ENCODE peak calls at places on chromosomes 11 and 22, in seven cellular contexts. One of them, this sample, is unnamed.
A peak's percentile ranks its signal among the peaks of the same experiment; 100 is the strongest.

GRCh38 chr11:61134801-61135257 is 26.4 kb downstream of the VPS37C start:
- DNase-seq in stimulated activated effector memory CD8-positive, alpha-beta T cell treated with anti-CD3 and anti-CD28 coated beads, Interleukin-12 subunit alpha, Interleukin-12 subunit beta, amount 100 ng/mL, for 72 hours: no peak
- DNase-seq in HAP-1: no peak
- DNase-seq in effector CD4-positive, alpha-beta T cell: no peak
- DNase-seq in EL: no peak
- DNase-seq in CD14-positive monocyte: no peak
- DNase-seq in activated CD4-positive, alpha-beta T cell treated with anti-CD3 and anti-CD28 coated beads for 24 hours: no peak
- DNase-seq in this sample: peak; percentile 29

GRCh38 chr11:112157274-112157766 is 6.6 kb downstream of the IL18 start:
- DNase-seq in stimulated activated effector memory CD8-positive, alpha-beta T cell treated with anti-CD3 and anti-CD28 coated beads, Interleukin-12 subunit alpha, Interleukin-12 subunit beta, amount 100 ng/mL, for 72 hours: no peak
- DNase-seq in HAP-1: no peak
- DNase-seq in effector CD4-positive, alpha-beta T cell: no peak
- DNase-seq in EL: peak; percentile 98
- DNase-seq in CD14-positive monocyte: peak; percentile 81
- DNase-seq in activated CD4-positive, alpha-beta T cell treated with anti-CD3 and anti-CD28 coated beads for 24 hours: no peak
- DNase-seq in this sample: peak; percentile 74

GRCh38 chr11:85783758-85784157 is 27.2 kb downstream of the SYTL2 start:
- DNase-seq in stimulated activated effector memory CD8-positive, alpha-beta T cell treated with anti-CD3 and anti-CD28 coated beads, Interleukin-12 subunit alpha, Interleukin-12 subunit beta, amount 100 ng/mL, for 72 hours: no peak
- DNase-seq in HAP-1: no peak
- DNase-seq in effector CD4-positive, alpha-beta T cell: no peak
- DNase-seq in EL: no peak
- DNase-seq in CD14-positive monocyte: no peak
- DNase-seq in activated CD4-positive, alpha-beta T cell treated with anti-CD3 and anti-CD28 coated beads for 24 hours: no peak
- DNase-seq in this sample: no peak

GRCh38 chr11:131914299-131914902 is 544.0 kb downstream of the NTM start:
- DNase-seq in stimulated activated effector memory CD8-positive, alpha-beta T cell treated with anti-CD3 and anti-CD28 coated beads, Interleukin-12 subunit alpha, Interleukin-12 subunit beta, amount 100 ng/mL, for 72 hours: no peak
- DNase-seq in HAP-1: no peak
- DNase-seq in effector CD4-positive, alpha-beta T cell: no peak
- DNase-seq in EL: no peak
- DNase-seq in CD14-positive monocyte: no peak
- DNase-seq in activated CD4-positive, alpha-beta T cell treated with anti-CD3 and anti-CD28 coated beads for 24 hours: no peak
- DNase-seq in this sample: no peak

GRCh38 chr11:76830639-76831312 is 29.9 kb upstream of the ACER3 start:
- DNase-seq in stimulated activated effector memory CD8-positive, alpha-beta T cell treated with anti-CD3 and anti-CD28 coated beads, Interleukin-12 subunit alpha, Interleukin-12 subunit beta, amount 100 ng/mL, for 72 hours: no peak
- DNase-seq in HAP-1: no peak
- DNase-seq in effector CD4-positive, alpha-beta T cell: no peak
- DNase-seq in EL: peak; percentile 65
- DNase-seq in CD14-positive monocyte: no peak
- DNase-seq in activated CD4-positive, alpha-beta T cell treated with anti-CD3 and anti-CD28 coated beads for 24 hours: no peak
- DNase-seq in this sample: no peak

GRCh38 chr11:134019500-134019899 is 49.4 kb upstream of the JAM3 start:
- DNase-seq in stimulated activated effector memory CD8-positive, alpha-beta T cell treated with anti-CD3 and anti-CD28 coated beads, Interleukin-12 subunit alpha, Interleukin-12 subunit beta, amount 100 ng/mL, for 72 hours: no peak
- DNase-seq in HAP-1: no peak
- DNase-seq in effector CD4-positive, alpha-beta T cell: no peak
- DNase-seq in EL: no peak
- DNase-seq in CD14-positive monocyte: no peak
- DNase-seq in activated CD4-positive, alpha-beta T cell treated with anti-CD3 and anti-CD28 coated beads for 24 hours: no peak
- DNase-seq in this sample: no peak

GRCh38 chr11:86740628-86741488 is 59.5 kb upstream of the PRSS23 start:
- DNase-seq in stimulated activated effector memory CD8-positive, alpha-beta T cell treated with anti-CD3 and anti-CD28 coated beads, Interleukin-12 subunit alpha, Interleukin-12 subunit beta, amount 100 ng/mL, for 72 hours: no peak
- DNase-seq in HAP-1: no peak
- DNase-seq in effector CD4-positive, alpha-beta T cell: no peak
- DNase-seq in EL: peak; percentile 98
- DNase-seq in CD14-positive monocyte: peak; percentile 61
- DNase-seq in activated CD4-positive, alpha-beta T cell treated with anti-CD3 and anti-CD28 coated beads for 24 hours: no peak
- DNase-seq in this sample: peak; percentile 81

GRCh38 chr11:68020575-68020974 is 9.9 kb upstream of the NDUFS8 start:
- DNase-seq in stimulated activated effector memory CD8-positive, alpha-beta T cell treated with anti-CD3 and anti-CD28 coated beads, Interleukin-12 subunit alpha, Interleukin-12 subunit beta, amount 100 ng/mL, for 72 hours: no peak
- DNase-seq in HAP-1: no peak
- DNase-seq in effector CD4-positive, alpha-beta T cell: no peak
- DNase-seq in EL: peak; percentile 51
- DNase-seq in CD14-positive monocyte: no peak
- DNase-seq in activated CD4-positive, alpha-beta T cell treated with anti-CD3 and anti-CD28 coated beads for 24 hours: no peak
- DNase-seq in this sample: no peak

GRCh38 chr11:106391771-106392412 is 314.4 kb downstream of the AASDHPPT start:
- DNase-seq in stimulated activated effector memory CD8-positive, alpha-beta T cell treated with anti-CD3 and anti-CD28 coated beads, Interleukin-12 subunit alpha, Interleukin-12 subunit beta, amount 100 ng/mL, for 72 hours: no peak
- DNase-seq in HAP-1: peak; percentile 3
- DNase-seq in effector CD4-positive, alpha-beta T cell: no peak
- DNase-seq in EL: peak; percentile 73
- DNase-seq in CD14-positive monocyte: no peak
- DNase-seq in activated CD4-positive, alpha-beta T cell treated with anti-CD3 and anti-CD28 coated beads for 24 hours: no peak
- DNase-seq in this sample: no peak

GRCh38 chr11:123469089-123469488 is 39.0 kb downstream of the GRAMD1B start:
- DNase-seq in stimulated activated effector memory CD8-positive, alpha-beta T cell treated with anti-CD3 and anti-CD28 coated beads, Interleukin-12 subunit alpha, Interleukin-12 subunit beta, amount 100 ng/mL, for 72 hours: no peak
- DNase-seq in HAP-1: no peak
- DNase-seq in effector CD4-positive, alpha-beta T cell: no peak
- DNase-seq in EL: no peak
- DNase-seq in CD14-positive monocyte: no peak
- DNase-seq in activated CD4-positive, alpha-beta T cell treated with anti-CD3 and anti-CD28 coated beads for 24 hours: no peak
- DNase-seq in this sample: no peak

GRCh38 chr11:33936057-33936456 is 44.2 kb upstream of the LMO2 start:
- DNase-seq in stimulated activated effector memory CD8-positive, alpha-beta T cell treated with anti-CD3 and anti-CD28 coated beads, Interleukin-12 subunit alpha, Interleukin-12 subunit beta, amount 100 ng/mL, for 72 hours: no peak
- DNase-seq in HAP-1: no peak
- DNase-seq in effector CD4-positive, alpha-beta T cell: no peak
- DNase-seq in EL: no peak
- DNase-seq in CD14-positive monocyte: no peak
- DNase-seq in activated CD4-positive, alpha-beta T cell treated with anti-CD3 and anti-CD28 coated beads for 24 hours: no peak
- DNase-seq in this sample: no peak

GRCh38 chr11:38543311-38543710 is 1945.3 kb upstream of the RAG2 start:
- DNase-seq in stimulated activated effector memory CD8-positive, alpha-beta T cell treated with anti-CD3 and anti-CD28 coated beads, Interleukin-12 subunit alpha, Interleukin-12 subunit beta, amount 100 ng/mL, for 72 hours: no peak
- DNase-seq in HAP-1: no peak
- DNase-seq in effector CD4-positive, alpha-beta T cell: no peak
- DNase-seq in EL: peak; percentile 90
- DNase-seq in CD14-positive monocyte: no peak
- DNase-seq in activated CD4-positive, alpha-beta T cell treated with anti-CD3 and anti-CD28 coated beads for 24 hours: no peak
- DNase-seq in this sample: no peak

GRCh38 chr11:117187799-117188481 is 9.4 kb downstream of the SIDT2 start:
- DNase-seq in stimulated activated effector memory CD8-positive, alpha-beta T cell treated with anti-CD3 and anti-CD28 coated beads, Interleukin-12 subunit alpha, Interleukin-12 subunit beta, amount 100 ng/mL, for 72 hours: no peak
- DNase-seq in HAP-1: no peak
- DNase-seq in effector CD4-positive, alpha-beta T cell: no peak
- DNase-seq in EL: no peak
- DNase-seq in CD14-positive monocyte: peak; percentile 40
- DNase-seq in activated CD4-positive, alpha-beta T cell treated with anti-CD3 and anti-CD28 coated beads for 24 hours: no peak
- DNase-seq in this sample: peak; percentile 23

GRCh38 chr11:77104727-77105126 is 2.1 kb downstream of the OMP start:
- DNase-seq in stimulated activated effector memory CD8-positive, alpha-beta T cell treated with anti-CD3 and anti-CD28 coated beads, Interleukin-12 subunit alpha, Interleukin-12 subunit beta, amount 100 ng/mL, for 72 hours: no peak
- DNase-seq in HAP-1: no peak
- DNase-seq in effector CD4-positive, alpha-beta T cell: no peak
- DNase-seq in EL: no peak
- DNase-seq in CD14-positive monocyte: no peak
- DNase-seq in activated CD4-positive, alpha-beta T cell treated with anti-CD3 and anti-CD28 coated beads for 24 hours: no peak
- DNase-seq in this sample: no peak

GRCh38 chr22:17118342-17118741 is 2.8 kb downstream of the TMEM121B start:
- DNase-seq in stimulated activated effector memory CD8-positive, alpha-beta T cell treated with anti-CD3 and anti-CD28 coated beads, Interleukin-12 subunit alpha, Interleukin-12 subunit beta, amount 100 ng/mL, for 72 hours: no peak
- DNase-seq in HAP-1: no peak
- DNase-seq in effector CD4-positive, alpha-beta T cell: no peak
- DNase-seq in EL: no peak
- DNase-seq in CD14-positive monocyte: no peak
- DNase-seq in activated CD4-positive, alpha-beta T cell treated with anti-CD3 and anti-CD28 coated beads for 24 hours: no peak
- DNase-seq in this sample: no peak

GRCh38 chr11:57323503-57324153 is 1.1 kb downstream of the TNKS1BP1 start:
- DNase-seq in stimulated activated effector memory CD8-positive, alpha-beta T cell treated with anti-CD3 and anti-CD28 coated beads, Interleukin-12 subunit alpha, Interleukin-12 subunit beta, amount 100 ng/mL, for 72 hours: no peak
- DNase-seq in HAP-1: no peak
- DNase-seq in effector CD4-positive, alpha-beta T cell: no peak
- DNase-seq in EL: peak; percentile 38
- DNase-seq in CD14-positive monocyte: no peak
- DNase-seq in activated CD4-positive, alpha-beta T cell treated with anti-CD3 and anti-CD28 coated beads for 24 hours: no peak
- DNase-seq in this sample: no peak

GRCh38 chr22:34354071-34354817 is 434.0 kb upstream of the LARGE1 start:
- DNase-seq in stimulated activated effector memory CD8-positive, alpha-beta T cell treated with anti-CD3 and anti-CD28 coated beads, Interleukin-12 subunit alpha, Interleukin-12 subunit beta, amount 100 ng/mL, for 72 hours: no peak
- DNase-seq in HAP-1: no peak
- DNase-seq in effector CD4-positive, alpha-beta T cell: no peak
- DNase-seq in EL: no peak
- DNase-seq in CD14-positive monocyte: no peak
- DNase-seq in activated CD4-positive, alpha-beta T cell treated with anti-CD3 and anti-CD28 coated beads for 24 hours: no peak
- DNase-seq in this sample: no peak

This sample was measured in RWPE2.